ENCODE peak calls at places on chromosomes 3 and 15, in nine cellular contexts. D, N, A, Y, T, V, M, Z and E are unnamed samples.

GRCh38 chr3:52234516-52235447 is 4.2 kb downstream of the TWF2 start:
- DNase-seq in Y (no peak), D (no peak), Z (no peak), T (no peak), M (no peak), V (peak), N (peak), A (peak), E (no peak)

GRCh38 chr3:14128724-14129123 is 3.9 kb downstream of the TMEM43 start:
- DNase-seq in A (no peak), V (no peak), N (no peak), M (no peak), T (no peak), D (no peak), Z (no peak), Y (no peak), E (no peak)

GRCh38 chr3:117692416-117692995 is 982.9 kb downstream of the TUSC7 start:
- DNase-seq in M (no peak), D (no peak), A (no peak), T (peak), Z (no peak), Y (no peak), V (peak), N (no peak), E (no peak)

GRCh38 chr3:181700168-181701087 is 11.3 kb upstream of the SOX2 start:
- DNase-seq in V (peak), Y (peak), Z (peak), D (no peak), T (peak), N (peak), M (no peak), A (no peak), E (no peak)

GRCh38 chr3:149319750-149320149 is 13.7 kb downstream of the TM4SF18 start:
- DNase-seq in Y (no peak), T (peak), Z (peak), M (no peak), A (no peak), N (no peak), V (no peak), D (no peak), E (no peak)

GRCh38 chr3:30292192-30292893 is 314.1 kb upstream of the TGFBR2 start:
- DNase-seq in N (no peak), Z (no peak), Y (no peak), T (no peak), M (no peak), D (no peak), A (no peak), V (no peak), E (no peak)

GRCh38 chr3:42270561-42270960 is 4.6 kb upstream of the CCK start:
- DNase-seq in Y (no peak), D (no peak), M (no peak), Z (no peak), T (no peak), A (no peak), N (no peak), V (no peak), E (no peak)

GRCh38 chr15:31004220-31004733 is 12.8 kb upstream of the MTMR10 start:
- DNase-seq in D (no peak), A (no peak), V (peak), N (peak), T (peak), Y (peak), M (no peak), Z (peak), E (no peak)

GRCh38 chr15:98684441-98684840 is 36.1 kb downstream of the IGF1R start:
- DNase-seq in Y (no peak), M (no peak), T (no peak), N (no peak), D (no peak), Z (no peak), V (no peak), A (no peak), E (no peak)

GRCh38 chr3:8595252-8595934 is 49.2 kb downstream of the SSUH2 start:
- DNase-seq in D (no peak), Y (peak), V (no peak), T (no peak), A (no peak), N (peak), M (no peak), Z (no peak), E (no peak)

GRCh38 chr3:28279770-28280169 is 38.4 kb downstream of the CMC1 start:
- DNase-seq in T (no peak), A (no peak), V (no peak), M (no peak), Z (no peak), D (no peak), N (no peak), Y (no peak), E (no peak)